ENCODE peak calls at places on chromosomes 16 and 17, in ten cellular contexts. W is H9; L is effector memory CD8-positive, alpha-beta T cell; P is left ventricle myocardium inferior; A is LoVo; I is NCI-H226; U is AG09319; D is activated CD4-positive, alpha-beta T cell treated with anti-CD3 and anti-CD28 coated beads for 36 hours; O is cardiac muscle cell; T is omental fat pad. H is an unnamed sample.

GRCh38 chr16:70688266-70688742 is 2.5 kb upstream of the MTSS2 start:
- DNase-seq in W (no peak), L (no peak), P (peak), A (no peak), I (no peak), U (peak), D (no peak), O (peak), T (no peak), H (no peak)

GRCh38 chr17:65902831-65903549 is 288.9 kb downstream of the CEP112 start:
- DNase-seq in W (peak), L (no peak), P (no peak), A (no peak), I (no peak), U (no peak), D (no peak), O (no peak), T (no peak), H (no peak)

GRCh38 chr16:88062341-88062861 is 111.2 kb downstream of the BANP start:
- DNase-seq in W (no peak), L (no peak), P (peak), A (no peak), I (peak), U (peak), D (no peak), O (peak), T (no peak), H (peak)

GRCh38 chr17:57626520-57627210 is 118.4 kb downstream of the CCDC182 start:
- DNase-seq in W (no peak), L (no peak), P (no peak), A (no peak), I (no peak), U (no peak), D (no peak), O (no peak), T (no peak), H (no peak)

GRCh38 chr16:268141-269053 is 7.3 kb downstream of the RGS11 start:
- DNase-seq in W (peak), L (no peak), P (no peak), A (peak), I (no peak), U (no peak), D (no peak), O (no peak), T (no peak), H (no peak)

GRCh38 chr17:32445976-32446375 is 1.7 kb downstream of the PSMD11 start:
- DNase-seq in W (no peak), L (no peak), P (no peak), A (no peak), I (no peak), U (no peak), D (no peak), O (peak), T (no peak), H (no peak)

GRCh38 chr16:84463221-84463620 is 41.2 kb downstream of the MEAK7 start:
- DNase-seq in W (peak), L (no peak), P (no peak), A (no peak), I (no peak), U (no peak), D (no peak), O (no peak), T (no peak), H (no peak)

GRCh38 chr16:50731130-50731988 is 10.5 kb upstream of the CYLD start:
- DNase-seq in W (no peak), L (no peak), P (no peak), A (no peak), I (no peak), U (no peak), D (peak), O (peak), T (no peak), H (no peak)

GRCh38 chr16:2811703-2812471 is 5.2 kb upstream of the PRSS21 start:
- DNase-seq in W (no peak), L (no peak), P (no peak), A (no peak), I (no peak), U (no peak), D (no peak), O (no peak), T (no peak), H (no peak)

GRCh38 chr16:15993541-15993940 is 44.1 kb downstream of the ABCC1 start:
- DNase-seq in W (no peak), L (no peak), P (no peak), A (no peak), I (no peak), U (no peak), D (no peak), O (no peak), T (no peak), H (no peak)

GRCh38 chr17:57408064-57408811 is 151.9 kb downstream of the MSI2 start:
- DNase-seq in W (peak), L (no peak), P (no peak), A (peak), I (no peak), U (no peak), D (peak), O (no peak), T (no peak), H (no peak)

GRCh38 chr17:27379863-27380533 is 76.2 kb upstream of the KSR1 start:
- DNase-seq in W (no peak), L (no peak), P (peak), A (peak), I (peak), U (no peak), D (no peak), O (peak), T (no peak), H (peak)

GRCh38 chr17:17096438-17097178 is 54.4 kb downstream of the MPRIP start:
- DNase-seq in W (no peak), L (no peak), P (no peak), A (no peak), I (no peak), U (no peak), D (no peak), O (peak), T (no peak), H (no peak)

GRCh38 chr17:15260376-15261062 is 4.6 kb downstream of the PMP22 start:
- DNase-seq in W (peak), L (peak), P (peak), A (peak), I (peak), U (peak), D (peak), O (peak), T (peak), H (peak)

GRCh38 chr16:47716571-47716970 is 255.4 kb downstream of the PHKB start:
- DNase-seq in W (no peak), L (no peak), P (no peak), A (no peak), I (peak), U (no peak), D (no peak), O (peak), T (no peak), H (no peak)

GRCh38 chr17:34420254-34420766 is 57.3 kb upstream of the CCL1 start:
- DNase-seq in W (peak), L (peak), P (peak), A (peak), I (no peak), U (peak), D (peak), O (peak), T (peak), H (peak)

GRCh38 chr16:2584742-2585650 is 47.2 kb downstream of the PDPK1 start:
- DNase-seq in W (no peak), L (no peak), P (peak), A (no peak), I (no peak), U (no peak), D (peak), O (peak), T (no peak), H (peak)

GRCh38 chr16:75312875-75313274 is 61.5 kb upstream of the BCAR1 start:
- DNase-seq in W (no peak), L (no peak), P (no peak), A (no peak), I (no peak), U (no peak), D (no peak), O (no peak), T (no peak), H (no peak)

GRCh38 chr17:40310882-40311391 is 2.0 kb downstream of the RARA start:
- DNase-seq in W (no peak), L (no peak), P (peak), A (no peak), I (peak), U (no peak), D (no peak), O (no peak), T (no peak), H (no peak)

GRCh38 chr17:18026408-18026776 is 12.6 kb downstream of the ATPAF2 start:
- DNase-seq in W (no peak), L (peak), P (peak), A (no peak), I (no peak), U (peak), D (peak), O (peak), T (no peak), H (no peak)

GRCh38 chr17:51164911-51165679 is 1.1 kb upstream of the NME2 start:
- DNase-seq in W (peak), L (no peak), P (no peak), A (no peak), I (no peak), U (no peak), D (no peak), O (no peak), T (no peak), H (no peak)

GRCh38 chr17:75502746-75503329 is 12.5 kb downstream of the CASKIN2 start:
- DNase-seq in W (no peak), L (no peak), P (no peak), A (no peak), I (no peak), U (no peak), D (no peak), O (no peak), T (no peak), H (no peak)

GRCh38 chr17:50134206-50135110 is 4.5 kb upstream of the SAMD14 start:
- DNase-seq in W (no peak), L (no peak), P (no peak), A (no peak), I (no peak), U (no peak), D (no peak), O (no peak), T (no peak), H (no peak)